ENCODE peak calls at places on chromosomes 13 and 19, in four cellular contexts. I is IMR-90, R is H9, F is mesendoderm. Y is an unnamed sample.

GRCh38 chr19:50998686-50999085 is 2.7 kb downstream of the KLK8 start:
- DNase-seq in I (no peak), R (no peak), F (no peak), Y (no peak)

GRCh38 chr19:31312004-31312403 is 37.2 kb downstream of the TSHZ3 start:
- DNase-seq in I (peak), R (no peak), F (no peak), Y (no peak)

GRCh38 chr13:19153782-19154450 is 27.7 kb downstream of the TUBA3C start:
- DNase-seq in I (no peak), R (no peak), F (no peak), Y (no peak)

GRCh38 chr19:53947624-53948023 is 15.1 kb upstream of the CACNG8 start:
- DNase-seq in I (no peak), R (peak), F (peak), Y (no peak)

GRCh38 chr19:13420780-13421179 is 85.5 kb downstream of the CACNA1A start:
- DNase-seq in I (no peak), R (no peak), F (peak), Y (no peak)

GRCh38 chr13:98506343-98507059 is 70.4 kb downstream of the STK24 start:
- DNase-seq in I (no peak), R (no peak), F (no peak), Y (no peak)

GRCh38 chr19:54739587-54740497 is 1.5 kb downstream of the KIR2DL3 start:
- DNase-seq in I (no peak), R (no peak), F (no peak), Y (no peak)

GRCh38 chr13:48679941-48680630 is 26.4 kb downstream of the CYSLTR2 start:
- DNase-seq in I (no peak), R (no peak), F (no peak), Y (no peak)

GRCh38 chr19:11598103-11598483 is 810 bp downstream of the ZNF627 start:
- DNase-seq in I (no peak), R (no peak), F (no peak), Y (no peak)

GRCh38 chr13:96052655-96053002 is 572 bp downstream of the UGGT2 start:
- DNase-seq in I (peak), R (no peak), F (peak), Y (no peak)

GRCh38 chr13:24842533-24843278 is 78.7 kb downstream of the RNF17 start:
- DNase-seq in I (no peak), R (no peak), F (no peak), Y (no peak)
- H3K56ac ChIP-seq in I (no peak), R (no peak), F (no peak), Y (no peak)

GRCh38 chr19:10454267-10454666 is 33.9 kb downstream of the PDE4A start:
- DNase-seq in I (peak), R (peak), F (peak), Y (peak)

GRCh38 chr19:10450853-10451609 is 30.7 kb downstream of the PDE4A start:
- DNase-seq in I (no peak), R (peak), F (peak), Y (peak)

GRCh38 chr19:10452726-10453620 is 32.6 kb downstream of the PDE4A start:
- DNase-seq in I (no peak), R (no peak), F (no peak), Y (no peak)

GRCh38 chr19:10450191-10450852 is 30.0 kb downstream of the PDE4A start:
- DNase-seq in I (no peak), R (no peak), F (no peak), Y (no peak)

GRCh38 chr19:10453852-10454251 is 33.5 kb downstream of the PDE4A start:
- DNase-seq in I (no peak), R (no peak), F (no peak), Y (no peak)
- H3K56ac ChIP-seq in I (no peak), R (no peak), F (no peak), Y (no peak)

GRCh38 chr13:23599083-23599925 is 29.1 kb downstream of the TNFRSF19 start:
- DNase-seq in I (no peak), R (peak), F (peak), Y (no peak)
- H3K56ac ChIP-seq in I (no peak), R (no peak), F (no peak), Y (no peak)

GRCh38 chr19:48512504-48513288 is 1.1 kb upstream of the LMTK3 start:
- DNase-seq in I (no peak), R (no peak), F (no peak), Y (no peak)

GRCh38 chr19:48510421-48511268 is 990 bp downstream of the LMTK3 start:
- DNase-seq in I (peak), R (peak), F (peak), Y (peak)

GRCh38 chr19:48513289-48514122 is 1.9 kb upstream of the LMTK3 start:
- DNase-seq in I (peak), R (peak), F (peak), Y (no peak)

GRCh38 chr19:48511321-48511731 is 309 bp downstream of the LMTK3 start:
- DNase-seq in I (no peak), R (no peak), F (no peak), Y (no peak)

GRCh38 chr19:48511800-48512503 is at the start of gene LMTK3:
- DNase-seq in I (peak), R (peak), F (peak), Y (no peak)
- H3K56ac ChIP-seq in I (no peak), R (no peak), F (peak), Y (no peak)

GRCh38 chr19:58059681-58060080 is 599 bp downstream of the ZNF135 start:
- DNase-seq in I (no peak), R (no peak), F (no peak), Y (no peak)
- H3K56ac ChIP-seq in I (no peak), R (no peak), F (peak), Y (peak)